ENCODE peak calls at places on chromosomes 13 and 19, in eight cellular contexts. G is cardiac fibroblast, S is kidney epithelial cell, E is mesothelial cell of epicardium, C is A549, Q is A673, R is choroid plexus epithelial cell, O is nephron progenitor cell. H is an unnamed sample.

GRCh38 chr13:51733656-51734334 is 70.2 kb downstream of the DHRS12 start:
- DNase-seq in G (peak; percentile 19), S (no peak), E (no peak), C (no peak), Q (peak; percentile 63), R (no peak), O (no peak), H (no peak)

GRCh38 chr13:112634102-112634501 is 46.1 kb upstream of the TUBGCP3 start:
- DNase-seq in G (peak; percentile 10), S (no peak), E (no peak), C (no peak), Q (peak; percentile 19), R (no peak), O (no peak), H (no peak)

GRCh38 chr13:97307544-97307881 is 85.4 kb downstream of the MBNL2 start:
- DNase-seq in G (no peak), S (no peak), E (no peak), C (no peak), Q (no peak), R (no peak), O (no peak), H (peak; percentile 80)

GRCh38 chr13:95058680-95059079 is 242.6 kb downstream of the ABCC4 start:
- DNase-seq in G (no peak), S (no peak), E (no peak), C (no peak), Q (no peak), R (no peak), O (no peak), H (no peak)

GRCh38 chr13:33186851-33187250 is 98.7 kb downstream of the STARD13 start:
- DNase-seq in G (peak; percentile 90), S (peak; percentile 63), E (no peak), C (no peak), Q (peak; percentile 70), R (peak; percentile 90), O (no peak), H (no peak)

GRCh38 chr19:28606269-28607032 is 606.5 kb downstream of the UQCRFS1 start:
- DNase-seq in G (no peak), S (no peak), E (no peak), C (no peak), Q (no peak), R (no peak), O (no peak), H (no peak)

GRCh38 chr19:11450570-11451326 is 15.3 kb downstream of the PRKCSH start:
- DNase-seq in G (no peak), S (no peak), E (no peak), C (no peak), Q (no peak), R (no peak), O (no peak), H (no peak)

GRCh38 chr19:29380581-29380980 is 145.2 kb upstream of the VSTM2B start:
- DNase-seq in G (no peak), S (no peak), E (no peak), C (no peak), Q (no peak), R (no peak), O (no peak), H (no peak)

GRCh38 chr13:36385471-36385870 is 39.3 kb upstream of the SPART start:
- DNase-seq in G (peak; percentile 27), S (no peak), E (no peak), C (no peak), Q (no peak), R (peak; percentile 47), O (no peak), H (peak; percentile 32)

GRCh38 chr13:103133551-103133950 is 67.3 kb upstream of the SLC10A2 start:
- DNase-seq in G (no peak), S (no peak), E (no peak), C (no peak), Q (no peak), R (no peak), O (no peak), H (no peak)

GRCh38 chr13:43157796-43158195 is 134.4 kb downstream of the DNAJC15 start:
- DNase-seq in G (no peak), S (no peak), E (no peak), C (no peak), Q (no peak), R (no peak), O (no peak), H (peak; percentile 34)

GRCh38 chr19:49499030-49499670 is 2.9 kb downstream of the RPS11 start:
- DNase-seq in G (no peak), S (no peak), E (no peak), C (no peak), Q (no peak), R (no peak), O (no peak), H (peak; percentile 6)

GRCh38 chr19:21133633-21134032 is 8.2 kb upstream of the ZNF431 start:
- DNase-seq in G (no peak), S (no peak), E (no peak), C (no peak), Q (no peak), R (no peak), O (no peak), H (no peak)

GRCh38 chr13:25977671-25978070 is 74.1 kb downstream of the SHISA2 start:
- DNase-seq in G (no peak), S (no peak), E (no peak), C (no peak), Q (peak; percentile 12), R (no peak), O (no peak), H (no peak)

GRCh38 chr13:64753606-64754005 is 2476.5 kb downstream of the PCDH9 start:
- DNase-seq in G (peak; percentile 49), S (no peak), E (no peak), C (no peak), Q (no peak), R (peak; percentile 31), O (no peak), H (peak; percentile 12)

GRCh38 chr13:33639640-33640080 is 178.3 kb upstream of the RFC3 start:
- DNase-seq in G (no peak), S (no peak), E (no peak), C (no peak), Q (no peak), R (no peak), O (no peak), H (no peak)

GRCh38 chr13:109400625-109401257 is 385.6 kb downstream of the IRS2 start:
- DNase-seq in G (no peak), S (no peak), E (no peak), C (no peak), Q (no peak), R (no peak), O (no peak), H (no peak)

GRCh38 chr19:10270616-10271394 is at the start of gene ICAM1:
- DNase-seq in G (peak; percentile 90), S (no peak), E (no peak), C (no peak), Q (no peak), R (peak; percentile 95), O (peak; percentile 61), H (peak; percentile 71)
- TF ChIP-seq CTCF in G (no peak), S (no peak), E (no peak), C (no peak), Q (no peak), R (no peak), O (no peak), H (no peak)

GRCh38 chr19:58059003-58059671 is at the start of gene ZNF135:
- DNase-seq in G (peak; percentile 82), S (peak; percentile 38), E (peak; percentile 60), C (no peak), Q (peak; percentile 86), R (peak; percentile 82), O (peak; percentile 68), H (peak; percentile 97)

GRCh38 chr19:58058428-58058827 is 654 bp upstream of the ZNF135 start:
- DNase-seq in G (no peak), S (no peak), E (no peak), C (no peak), Q (no peak), R (no peak), O (no peak), H (no peak)

GRCh38 chr19:58059681-58060080 is 599 bp downstream of the ZNF135 start:
- DNase-seq in G (no peak), S (no peak), E (no peak), C (no peak), Q (peak; percentile 25), R (no peak), O (no peak), H (no peak)

GRCh38 chr19:58056861-58057260 is 2.2 kb upstream of the ZNF135 start:
- DNase-seq in G (no peak), S (no peak), E (no peak), C (no peak), Q (no peak), R (no peak), O (no peak), H (no peak)

DNA sequence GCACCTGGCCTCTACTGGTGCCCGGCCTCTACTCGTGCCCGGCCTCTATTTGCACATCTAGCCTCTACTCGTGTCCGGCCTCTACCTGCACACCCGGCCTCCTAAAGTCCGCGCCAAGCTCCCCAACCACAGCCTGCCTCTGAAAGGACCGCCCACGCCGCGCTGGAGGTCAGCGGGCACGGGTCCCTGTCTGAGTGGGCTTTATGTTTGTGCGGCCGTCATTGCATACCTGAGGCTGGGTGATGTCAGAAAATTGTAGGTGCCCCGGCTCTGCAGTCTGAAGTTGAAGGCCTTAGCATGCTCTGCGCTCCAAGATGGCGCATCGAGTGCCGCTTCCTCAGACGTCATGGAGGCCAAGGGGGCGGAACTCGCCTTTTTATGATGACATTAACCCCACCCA is 1.1 kb downstream of the ZNF135 start:
- DNase-seq in G (no peak), S (no peak), E (no peak), C (no peak), Q (no peak), R (no peak), O (no peak), H (no peak)
- TF ChIP-seq CTCF in G (no peak), S (no peak), E (no peak), C (no peak), Q (no peak), R (no peak), O (no peak), H (no peak)

GRCh38 chr13:47594833-47595232 is 406.2 kb downstream of the SUCLA2 start:
- DNase-seq in G (peak; percentile 19), S (no peak), E (no peak), C (no peak), Q (no peak), R (peak; percentile 35), O (no peak), H (no peak)
- TF ChIP-seq CTCF in G (no peak), S (peak; percentile 7), E (no peak), C (no peak), Q (peak; percentile 13), R (peak; percentile 43), O (no peak), H (peak; percentile 10)

DNA sequence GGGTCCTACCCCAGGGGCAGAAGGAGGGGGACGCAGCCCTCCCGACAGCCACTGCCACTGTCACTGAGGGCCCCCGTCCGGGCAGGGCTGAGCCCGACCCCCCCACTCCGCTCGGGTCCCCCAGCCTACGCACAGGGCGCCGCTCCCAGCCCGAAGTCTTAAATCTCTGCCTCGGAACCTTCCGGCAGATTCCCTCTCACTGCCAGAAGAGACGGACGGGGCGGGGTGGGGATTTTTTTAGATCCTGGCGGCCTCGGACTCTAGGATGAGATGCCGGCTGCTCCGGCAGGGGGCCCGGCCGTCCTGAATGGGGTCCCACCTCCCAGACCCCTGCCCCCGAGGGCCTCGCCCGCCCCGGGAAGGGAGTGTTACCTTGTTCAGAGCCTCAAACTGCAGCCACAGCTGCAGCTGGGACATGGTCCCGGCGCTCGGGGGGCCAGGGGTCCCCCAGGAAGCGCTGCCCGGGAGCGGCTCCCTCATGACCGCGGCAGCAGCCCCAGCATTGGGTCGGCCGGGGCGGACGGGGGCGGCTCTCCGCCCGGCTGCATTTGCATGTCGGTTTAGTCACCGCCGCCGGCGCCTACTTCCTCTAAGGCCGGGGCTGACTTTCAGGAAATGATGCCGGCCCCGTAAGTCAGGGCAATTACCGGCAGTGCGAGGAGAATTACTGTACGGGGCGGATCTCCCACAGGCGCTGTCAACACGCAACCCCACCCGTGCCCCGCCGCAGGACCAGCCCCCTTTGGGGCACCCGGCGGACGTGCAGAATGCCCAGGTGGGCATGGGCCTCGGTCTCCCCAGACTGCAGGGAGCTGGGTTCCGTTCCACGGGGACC is 28.1 kb downstream of the GPX4 start:
- DNase-seq in G (peak; percentile 93), S (peak; percentile 63), E (no peak), C (no peak), Q (peak; percentile 83), R (peak; percentile 92), O (peak; percentile 73), H (peak; percentile 97)
- TF ChIP-seq CTCF in G (no peak), S (no peak), E (no peak), C (no peak), Q (no peak), R (peak; percentile 16), O (no peak), H (peak; percentile 10)

H was measured in foreskin fibroblast.